ENCODE peak calls at places on chromosomes 6 and 20, in nine cellular contexts. W, X, K, U, A, G, O, V and M are unnamed samples.

GRCh38 chr20:17558154-17558940 is 11.5 kb upstream of the DSTN start:
- DNase-seq in U (no peak), K (no peak), A (peak), G (no peak), X (peak), V (peak), W (no peak), O (no peak), M (peak)

GRCh38 chr6:30813623-30814136 is 69.3 kb upstream of the IER3 start:
- DNase-seq in A (no peak), G (no peak), X (no peak), O (no peak), U (no peak), K (no peak), V (no peak), W (no peak), M (no peak)

GRCh38 chr6:124432632-124433031 is 529.6 kb upstream of the RNF217 start:
- DNase-seq in W (no peak), A (no peak), U (no peak), X (no peak), O (no peak), K (no peak), V (peak), G (no peak), M (no peak)

GRCh38 chr6:151813858-151814257 is 6.4 kb downstream of the ESR1 start:
- DNase-seq in O (no peak), W (no peak), V (no peak), K (no peak), U (no peak), A (no peak), X (no peak), G (no peak), M (no peak)

GRCh38 chr20:37449276-37449675 is 71.8 kb upstream of the NNAT start:
- DNase-seq in W (no peak), V (no peak), A (no peak), K (no peak), O (no peak), U (no peak), G (no peak), X (no peak), M (no peak)

GRCh38 chr20:45959956-45960630 is 11.9 kb downstream of the ZNF335 start:
- DNase-seq in A (no peak), X (no peak), K (no peak), V (no peak), G (no peak), W (no peak), U (no peak), O (no peak), M (no peak)

GRCh38 chr6:98529364-98529763 is 305.0 kb upstream of the POU3F2 start:
- DNase-seq in U (no peak), V (no peak), X (no peak), W (no peak), G (no peak), A (no peak), O (no peak), K (no peak), M (no peak)

GRCh38 chr6:33558801-33559200 is 21.3 kb downstream of the BAK1 start:
- DNase-seq in X (no peak), V (no peak), G (no peak), A (no peak), W (no peak), O (no peak), K (no peak), U (no peak), M (no peak)

GRCh38 chr6:16766043-16766521 is 4.8 kb upstream of the ATXN1 start:
- DNase-seq in O (no peak), A (peak), G (peak), V (no peak), U (peak), W (no peak), K (no peak), X (no peak), M (peak)

GRCh38 chr6:75631847-75632246 is 30.2 kb downstream of the SENP6 start:
- DNase-seq in G (no peak), W (no peak), O (no peak), V (no peak), A (no peak), X (no peak), U (no peak), K (no peak), M (no peak)

GRCh38 chr6:15430181-15430580 is 184.3 kb downstream of the JARID2 start:
- DNase-seq in X (no peak), G (no peak), W (no peak), K (no peak), A (no peak), O (no peak), U (no peak), V (no peak), M (no peak)

GRCh38 chr6:140082867-140083297 is 708.4 kb upstream of the CITED2 start:
- DNase-seq in U (no peak), A (peak), V (no peak), K (no peak), X (no peak), W (no peak), O (no peak), G (no peak), M (peak)

GRCh38 chr20:44548171-44548678 is 26.4 kb upstream of the SERINC3 start:
- DNase-seq in U (no peak), O (no peak), A (no peak), V (no peak), X (no peak), K (no peak), G (no peak), W (no peak), M (no peak)

GRCh38 chr20:49446808-49447207 is 35.7 kb downstream of the KCNB1 start:
- DNase-seq in K (no peak), O (no peak), V (no peak), X (peak), W (peak), G (no peak), U (no peak), A (no peak), M (no peak)

GRCh38 chr6:35484921-35485392 is 11.9 kb downstream of the TEAD3 start:
- DNase-seq in X (no peak), U (no peak), G (no peak), V (no peak), O (no peak), K (no peak), W (no peak), A (peak), M (peak)

GRCh38 chr6:160455484-160456213 is 107.5 kb downstream of the SLC22A3 start:
- DNase-seq in G (peak), V (peak), O (peak), X (peak), U (peak), K (peak), W (peak), A (peak), M (peak)

GRCh38 chr6:97626586-97627441 is 343.8 kb upstream of the MMS22L start:
- DNase-seq in V (no peak), K (no peak), W (no peak), G (no peak), X (no peak), U (no peak), O (no peak), A (no peak), M (peak)

GRCh38 chr20:59495894-59496510 is 108.3 kb upstream of the PHACTR3 start:
- DNase-seq in X (peak), A (peak), U (peak), K (peak), V (peak), O (peak), G (peak), W (peak), M (peak)

GRCh38 chr6:30219244-30219643 is 6.0 kb upstream of the TRIM26 start:
- DNase-seq in W (peak), O (peak), X (peak), V (peak), U (no peak), G (peak), A (peak), K (peak), M (peak)

GRCh38 chr20:20456736-20457135 is 88.8 kb downstream of the INSM1 start:
- DNase-seq in A (no peak), V (no peak), W (no peak), G (no peak), X (no peak), U (no peak), K (no peak), O (no peak), M (no peak)

GRCh38 chr6:151379933-151380847 is 11.2 kb downstream of the ZBTB2 start:
- DNase-seq in V (no peak), K (no peak), O (no peak), W (peak), A (no peak), U (peak), G (peak), X (no peak), M (no peak)

GRCh38 chr6:13281630-13282156 is 46.6 kb downstream of the TBC1D7 start:
- DNase-seq in V (no peak), W (no peak), G (no peak), A (no peak), X (no peak), K (no peak), O (no peak), U (no peak), M (no peak)

GRCh38 chr6:81950877-81951276 is 198.4 kb upstream of the TENT5A start:
- DNase-seq in A (peak), O (no peak), K (no peak), W (no peak), X (no peak), V (peak), G (peak), U (no peak), M (peak)

GRCh38 chr6:33950891-33951889 is 147.4 kb upstream of the MLN start:
- DNase-seq in K (no peak), X (no peak), A (no peak), W (no peak), U (no peak), V (no peak), O (no peak), G (no peak), M (no peak)

GRCh38 chr20:12152996-12153395 is 235.3 kb downstream of the BTBD3 start:
- DNase-seq in O (no peak), V (no peak), U (no peak), X (no peak), G (no peak), K (no peak), W (no peak), A (peak), M (peak)

GRCh38 chr6:44245912-44246662 is 814 bp upstream of the HSP90AB1 start:
- DNase-seq in A (peak), V (peak), W (peak), G (peak), U (peak), X (peak), K (peak), O (peak), M (peak)

GRCh38 chr6:33091957-33092356 is 16.2 kb downstream of the HLA-DPB1 start:
- DNase-seq in X (peak), V (no peak), K (peak), O (peak), W (no peak), U (peak), G (peak), A (no peak), M (no peak)

GRCh38 chr6:53109612-53110011 is 39.0 kb downstream of the GCM1 start:
- DNase-seq in G (peak), W (no peak), V (no peak), X (no peak), O (no peak), K (no peak), U (no peak), A (peak), M (no peak)

GRCh38 chr6:33983109-33983475 is 162.8 kb downstream of the GRM4 start:
- DNase-seq in A (peak), O (no peak), V (no peak), U (no peak), W (peak), X (peak), G (peak), K (no peak), M (peak)

GRCh38 chr20:62284448-62284847 is 18.3 kb upstream of the ADRM1 start:
- DNase-seq in G (no peak), O (no peak), X (no peak), U (no peak), A (no peak), W (no peak), K (no peak), V (no peak), M (no peak)

GRCh38 chr6:35417979-35418661 is 34.0 kb upstream of the FANCE start:
- DNase-seq in X (peak), G (no peak), O (no peak), A (no peak), W (peak), V (peak), K (no peak), U (no peak), M (no peak)

GRCh38 chr6:23350752-23351453 is 775.1 kb upstream of the NRSN1 start:
- DNase-seq in A (peak), G (no peak), W (no peak), X (no peak), K (no peak), V (no peak), U (no peak), O (no peak), M (peak)

GRCh38 chr20:20205141-20205861 is 153.0 kb downstream of the CFAP61 start:
- DNase-seq in V (no peak), U (no peak), X (no peak), W (no peak), K (no peak), A (no peak), O (no peak), G (no peak), M (no peak)

GRCh38 chr6:108030223-108030622 is 44.3 kb downstream of the OSTM1 start:
- DNase-seq in W (no peak), O (no peak), G (no peak), V (no peak), U (no peak), X (no peak), A (no peak), K (no peak), M (no peak)

GRCh38 chr6:166998256-166999144 is 697 bp upstream of the CEP43 start:
- DNase-seq in K (no peak), V (no peak), O (peak), G (no peak), A (no peak), U (no peak), X (peak), W (no peak), M (peak)